ENCODE peak calls at places on chromosome 12, in four cellular contexts. M, Q, H and U are unnamed samples.

GRCh38 chr12:25566550-25566949 is 13.5 kb upstream of the LMNTD1 start:
- DNase-seq in M (no peak), H (no peak), Q (no peak), U (no peak)

GRCh38 chr12:42483534-42483857 is 106.0 kb downstream of the PRICKLE1 start:
- DNase-seq in M (peak; percentile 56), H (no peak), Q (no peak), U (peak; percentile 42)

GRCh38 chr12:91833780-91834359 is 311.8 kb downstream of the BTG1 start:
- DNase-seq in M (no peak), H (no peak), Q (no peak), U (no peak)

GRCh38 chr12:93789767-93790166 is 112.6 kb downstream of the CRADD start:
- DNase-seq in H (no peak), Q (no peak), M (no peak), U (no peak)

GRCh38 chr12:80714055-80714454 is 2.7 kb upstream of the MYF5 start:
- DNase-seq in H (no peak), Q (no peak), M (no peak), U (no peak)

GRCh38 chr12:10182662-10183061 is 3.8 kb downstream of the TMEM52B start:
- DNase-seq in M (peak; percentile 11), H (no peak), Q (no peak), U (no peak)

GRCh38 chr12:47236109-47236714 is 156.5 kb upstream of the AMIGO2 start:
- DNase-seq in Q (no peak), M (peak; percentile 78), H (no peak), U (no peak)

GRCh38 chr12:2456813-2457186 is 338.0 kb upstream of the FKBP4 start:
- DNase-seq in M (no peak), Q (no peak), H (no peak), U (peak; percentile 65)

GRCh38 chr12:10033783-10034381 is 3.4 kb downstream of the CLEC9A start:
- DNase-seq in M (no peak), Q (no peak), H (no peak), U (no peak)

GRCh38 chr12:88409257-88409656 is 171.0 kb downstream of the KITLG start:
- DNase-seq in H (no peak), Q (no peak), M (no peak), U (no peak)

GRCh38 chr12:64674367-64674922 is 64.2 kb downstream of the RASSF3 start:
- DNase-seq in Q (no peak), H (no peak), M (no peak), U (no peak)

GRCh38 chr12:67241482-67241881 is 27.7 kb upstream of the CAND1 start:
- DNase-seq in M (no peak), H (no peak), Q (no peak), U (no peak)

GRCh38 chr12:88922816-88923215 is 342.5 kb upstream of the KITLG start:
- DNase-seq in Q (no peak), H (no peak), M (no peak), U (no peak)

GRCh38 chr12:121713257-121714155 is 954 bp downstream of the TMEM120B start:
- DNase-seq in Q (peak; percentile 64), H (no peak), M (no peak), U (no peak)

GRCh38 chr12:55797068-55797467 is 20.5 kb downstream of the SARNP start:
- DNase-seq in M (peak; percentile 8), Q (peak; percentile 62), H (peak; percentile 33), U (peak; percentile 60)

GRCh38 chr12:52634266-52635056 is 16.1 kb upstream of the KRT73 start:
- DNase-seq in Q (peak; percentile 12), H (peak; percentile 86), M (no peak), U (no peak)

GRCh38 chr12:92396647-92397258 is 251.1 kb upstream of the BTG1 start:
- DNase-seq in H (no peak), Q (no peak), M (peak; percentile 28), U (no peak)

GRCh38 chr12:38911611-38912010 is 6.2 kb upstream of the CPNE8 start:
- DNase-seq in M (no peak), Q (no peak), H (no peak), U (no peak)

GRCh38 chr12:9227953-9228352 is 19.8 kb upstream of the PZP start:
- DNase-seq in M (no peak), H (no peak), Q (no peak), U (no peak)

GRCh38 chr12:61538951-61539350 is 721.3 kb upstream of the USP15 start:
- DNase-seq in M (no peak), Q (no peak), H (no peak), U (peak; percentile 39)

GRCh38 chr12:56189336-56189917 is at the start of gene SMARCC2:
- DNase-seq in H (peak; percentile 75), M (peak; percentile 93), Q (peak; percentile 97), U (peak; percentile 85)

GRCh38 chr12:6450091-6450868 is 1.6 kb upstream of the TAPBPL start:
- DNase-seq in M (no peak), Q (no peak), H (no peak), U (peak; percentile 75)

GRCh38 chr12:109157986-109158385 is 41.6 kb downstream of the ACACB start:
- DNase-seq in M (no peak), Q (no peak), H (no peak), U (no peak)

GRCh38 chr12:2284857-2285256 is 232.1 kb downstream of the CACNA1C start:
- DNase-seq in Q (peak; percentile 88), H (peak; percentile 93), M (peak; percentile 89), U (peak; percentile 51)

GRCh38 chr12:77229640-77230442 is 164.5 kb upstream of the E2F7 start:
- DNase-seq in Q (no peak), M (no peak), H (no peak), U (no peak)

GRCh38 chr12:7083125-7083524 is 9.1 kb downstream of the C1R start:
- DNase-seq in M (no peak), H (no peak), Q (no peak), U (no peak)

GRCh38 chr12:67807808-67808207 is 159.3 kb downstream of the DYRK2 start:
- DNase-seq in M (no peak), Q (no peak), H (no peak), U (no peak)

GRCh38 chr12:18942669-18943068 is 186.9 kb upstream of the PLEKHA5 start:
- DNase-seq in M (no peak), H (no peak), Q (no peak), U (no peak)

GRCh38 chr12:42332301-42332894 is 6.4 kb downstream of the PPHLN1 start:
- DNase-seq in H (peak; percentile 33), M (peak; percentile 9), Q (peak; percentile 51), U (peak; percentile 37)

GRCh38 chr12:113467154-113467513 is 4.5 kb downstream of the LHX5 start:
- DNase-seq in H (no peak), M (no peak), Q (no peak), U (peak; percentile 38)

GRCh38 chr12:131052063-131052781 is 98.5 kb downstream of the ADGRD1 start:
- DNase-seq in H (no peak), Q (no peak), M (no peak), U (no peak)